ENCODE peak calls at places on chromosomes 5 and 9, in five cellular contexts. L is kidney tubule cell; M is GM06990; R is stimulated activated CD8-positive, alpha-beta memory T cell treated with anti-CD3 and anti-CD28 coated beads, Interleukin-15, amount 100 ng/mL, for 1 hour; Y is OCI-LY7. P is an unnamed sample.

GRCh38 chr5:138610468-138611294 is 35.5 kb upstream of the HSPA9 start:
- DNase-seq in L (no peak), M (no peak), R (no peak), Y (no peak), P (peak)

GRCh38 chr5:146574713-146575112 is 58.7 kb upstream of the GPR151 start:
- DNase-seq in M (no peak), Y (no peak), R (no peak), L (no peak), P (no peak)

GRCh38 chr9:127318651-127319167 is 54.1 kb downstream of the GARNL3 start:
- DNase-seq in R (no peak), M (no peak), L (peak), Y (no peak), P (no peak)

GRCh38 chr9:91179237-91180138 is 182.2 kb downstream of the AUH start:
- DNase-seq in L (peak), Y (no peak), R (no peak), M (no peak), P (no peak)

GRCh38 chr9:12718482-12719026 is 25.4 kb downstream of the TYRP1 start:
- DNase-seq in Y (no peak), L (peak), M (no peak), R (no peak), P (no peak)

GRCh38 chr9:137828527-137829259 is 48.9 kb upstream of the CACNA1B start:
- DNase-seq in M (no peak), Y (no peak), L (no peak), R (no peak), P (peak)

GRCh38 chr5:82912462-82912861 is 164.7 kb downstream of the TMEM167A start:
- DNase-seq in L (no peak), M (no peak), R (no peak), Y (no peak), P (no peak)

GRCh38 chr9:127676636-127677035 is 30.2 kb upstream of the CFAP157 start:
- DNase-seq in M (no peak), Y (no peak), L (no peak), R (no peak), P (no peak)

GRCh38 chr5:34748431-34748830 is 90.5 kb upstream of the TTC23L start:
- DNase-seq in Y (no peak), L (no peak), R (no peak), M (no peak), P (no peak)

GRCh38 chr5:78540335-78541057 is 108.1 kb downstream of the LHFPL2 start:
- DNase-seq in R (no peak), Y (no peak), M (no peak), L (no peak), P (peak)

GRCh38 chr9:93522736-93523135 is 53.6 kb upstream of the PHF2 start:
- DNase-seq in Y (no peak), R (no peak), M (no peak), L (no peak), P (no peak)